ENCODE peak calls at places on chromosomes 5 and 9, in five cellular contexts. A is HepG2, U is IMR-90, W is A549, H is K562. R is an unnamed sample.

GRCh38 chr9:32550046-32550608 is 2.0 kb upstream of the SMIM27 start:
- DNase-seq in W (peak), U (peak), H (peak), A (no peak), R (peak)

GRCh38 chr9:137982132-137982666 is 104.6 kb downstream of the CACNA1B start:
- DNase-seq in A (no peak), H (no peak), U (no peak), W (no peak), R (no peak)

GRCh38 chr9:4224181-4224580 is 75.7 kb downstream of the GLIS3 start:
- DNase-seq in H (no peak), W (no peak), U (no peak), A (no peak), R (no peak)

GRCh38 chr5:115098041-115098702 is 71.5 kb downstream of the TRIM36 start:
- DNase-seq in H (peak), A (peak), U (peak), W (peak), R (peak)

GRCh38 chr5:93830893-93831292 is 89.5 kb upstream of the POU5F2 start:
- DNase-seq in U (no peak), W (no peak), H (no peak), A (no peak), R (no peak)

GRCh38 chr9:136947955-136948510 is 3.0 kb downstream of the C8G start:
- DNase-seq in H (peak), A (peak), W (peak), U (peak), R (no peak)

GRCh38 chr9:99416007-99416406 is 193.9 kb downstream of the SEC61B start:
- DNase-seq in H (no peak), A (no peak), W (no peak), U (peak), R (no peak)

GRCh38 chr9:113567361-113568080 is 104.0 kb downstream of the RGS3 start:
- DNase-seq in H (no peak), W (no peak), U (no peak), A (no peak), R (no peak)

GRCh38 chr9:5608298-5609254 is 20.3 kb upstream of the RIC1 start:
- DNase-seq in A (peak), W (no peak), H (peak), U (no peak), R (no peak)

GRCh38 chr5:175715627-175716522 is 58.0 kb downstream of the HRH2 start:
- DNase-seq in H (no peak), A (no peak), U (no peak), W (no peak), R (no peak)

DNA sequence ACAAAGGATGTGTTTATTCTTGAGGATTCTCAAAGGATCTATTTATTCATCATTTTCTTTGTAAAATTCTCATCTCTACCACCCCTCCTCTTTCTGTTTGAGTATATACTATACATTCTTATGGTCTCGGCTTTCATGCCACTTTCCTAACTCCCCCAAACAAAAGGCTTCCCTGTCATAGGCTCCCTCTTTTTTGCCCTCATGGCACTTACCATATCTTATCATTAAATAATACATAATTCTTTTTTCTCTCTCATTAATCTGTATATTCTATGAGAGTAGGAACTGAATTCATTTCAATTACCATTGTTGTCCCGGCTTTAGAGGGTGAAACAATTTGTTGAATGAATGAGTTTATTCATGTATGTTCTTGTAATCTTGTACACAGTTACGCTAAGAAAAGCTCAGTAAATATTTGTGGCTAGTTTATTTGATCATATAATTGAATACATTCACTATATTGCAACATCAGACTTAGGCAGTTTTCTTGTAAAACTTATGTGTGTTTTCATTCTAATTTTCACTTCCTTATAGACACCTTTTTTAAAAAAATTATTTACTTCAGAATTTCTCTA is 254.6 kb downstream of the EDIL3 start:
- DNase-seq in W (no peak), H (no peak), U (no peak), A (no peak), R (no peak)
- TF ChIP-seq BHLHE40 in W (no peak), H (no peak), U (no peak), A (no peak), R (no peak)

GRCh38 chr5:140345919-140346347 is 470 bp downstream of the HBEGF start:
- DNase-seq in H (no peak), U (peak), A (peak), W (peak), R (peak)

GRCh38 chr5:140347382-140347781 is 979 bp upstream of the HBEGF start:
- DNase-seq in A (no peak), U (no peak), H (no peak), W (no peak), R (no peak)

GRCh38 chr5:140342896-140343295 is 3.5 kb downstream of the HBEGF start:
- DNase-seq in U (no peak), A (no peak), W (no peak), H (no peak), R (no peak)

GRCh38 chr5:140346348-140347221 is at the start of gene HBEGF:
- DNase-seq in U (peak), A (peak), H (peak), W (peak), R (peak)

DNA sequence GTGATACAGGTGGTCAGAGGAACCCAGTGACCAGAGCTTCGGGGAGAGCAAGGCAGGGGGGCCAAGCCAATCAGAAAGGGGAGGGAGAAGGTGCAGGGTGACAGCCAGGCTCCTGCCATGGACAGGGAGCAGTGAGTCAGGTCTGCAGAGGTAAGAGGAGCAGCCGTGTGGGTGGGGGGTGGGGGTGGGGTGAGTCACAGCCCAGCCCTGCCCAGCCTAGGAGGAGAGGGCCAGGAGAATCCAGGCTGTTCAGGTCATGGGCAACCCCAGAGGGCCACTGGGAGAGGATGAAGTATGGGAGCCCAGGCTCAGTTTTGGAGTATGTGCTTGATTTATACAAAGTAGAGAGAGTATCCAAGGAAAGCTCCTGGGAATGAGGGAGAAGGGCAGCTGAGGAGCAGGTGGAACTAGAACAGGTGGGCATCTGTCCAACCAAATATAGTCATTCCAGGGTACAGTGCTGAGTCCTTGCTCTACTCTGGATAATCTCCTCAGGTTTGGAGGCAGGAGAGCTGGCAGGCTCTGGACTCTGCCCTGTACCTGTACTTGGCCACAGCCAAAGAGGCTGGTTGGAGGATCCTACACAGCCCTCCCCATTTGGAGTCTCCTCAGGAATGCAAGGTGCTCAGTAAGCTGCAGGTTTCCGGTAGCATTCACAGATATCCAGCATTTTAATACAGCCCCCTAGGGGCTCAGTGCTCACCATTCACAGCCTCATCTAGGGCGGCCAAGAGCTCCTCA is 1.6 kb downstream of the HBEGF start:
- DNase-seq in W (peak), H (peak), A (no peak), U (peak), R (no peak)
- TF ChIP-seq BHLHE40 in W (no peak), H (no peak), A (no peak), U (no peak), R (no peak)

GRCh38 chr9:94014845-94015244 is 59.7 kb upstream of the BARX1 start:
- DNase-seq in U (no peak), A (no peak), W (no peak), H (no peak), R (no peak)
- TF ChIP-seq BHLHE40 in U (no peak), A (no peak), W (no peak), H (no peak), R (no peak)

GRCh38 chr9:75169623-75170022 is 81.3 kb downstream of the OSTF1 start:
- DNase-seq in H (peak), W (no peak), A (no peak), U (no peak), R (no peak)

GRCh38 chr9:75167281-75167680 is 79.0 kb downstream of the OSTF1 start:
- DNase-seq in A (no peak), H (no peak), W (no peak), U (no peak), R (no peak)

GRCh38 chr9:75170898-75171360 is 82.6 kb downstream of the OSTF1 start:
- DNase-seq in W (no peak), U (peak), A (no peak), H (peak), R (no peak)

GRCh38 chr9:75164573-75164972 is 76.3 kb downstream of the OSTF1 start:
- DNase-seq in H (no peak), W (no peak), U (no peak), A (no peak), R (no peak)

GRCh38 chr9:75168270-75169185 is 80.2 kb downstream of the OSTF1 start:
- DNase-seq in A (no peak), W (no peak), U (no peak), H (no peak), R (no peak)
- TF ChIP-seq BHLHE40 in A (no peak), W (no peak), U (no peak), H (no peak), R (no peak)

GRCh38 chr5:146825033-146825432 is 53.5 kb downstream of the PPP2R2B start:
- DNase-seq in W (no peak), H (peak), U (peak), A (peak), R (peak)
- TF ChIP-seq BHLHE40 in W (no peak), H (no peak), U (no peak), A (no peak), R (no peak)

DNA sequence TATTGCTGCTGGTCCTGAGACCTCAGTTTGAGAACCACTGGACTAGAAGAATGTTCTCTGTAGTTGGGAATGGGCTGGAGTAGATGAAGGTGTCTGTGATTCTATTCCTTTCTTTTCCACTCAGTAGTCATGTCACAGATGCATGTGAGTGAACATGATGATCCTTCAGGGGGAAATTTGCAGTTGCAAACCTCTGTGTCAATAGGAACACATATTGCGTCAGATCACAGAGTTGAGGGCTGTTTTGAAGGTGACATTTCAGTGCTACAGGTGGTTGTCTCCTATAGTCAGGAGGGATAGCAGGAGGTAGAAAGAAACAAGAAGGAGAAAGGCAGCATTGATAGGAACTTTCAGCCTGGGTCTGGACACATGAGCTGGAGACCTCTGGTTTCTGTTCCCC is 239.3 kb downstream of the ARHGEF28 start:
- DNase-seq in U (no peak), A (no peak), W (no peak), H (no peak), R (no peak)
- TF ChIP-seq BHLHE40 in U (no peak), A (no peak), W (no peak), H (no peak), R (no peak)

DNA sequence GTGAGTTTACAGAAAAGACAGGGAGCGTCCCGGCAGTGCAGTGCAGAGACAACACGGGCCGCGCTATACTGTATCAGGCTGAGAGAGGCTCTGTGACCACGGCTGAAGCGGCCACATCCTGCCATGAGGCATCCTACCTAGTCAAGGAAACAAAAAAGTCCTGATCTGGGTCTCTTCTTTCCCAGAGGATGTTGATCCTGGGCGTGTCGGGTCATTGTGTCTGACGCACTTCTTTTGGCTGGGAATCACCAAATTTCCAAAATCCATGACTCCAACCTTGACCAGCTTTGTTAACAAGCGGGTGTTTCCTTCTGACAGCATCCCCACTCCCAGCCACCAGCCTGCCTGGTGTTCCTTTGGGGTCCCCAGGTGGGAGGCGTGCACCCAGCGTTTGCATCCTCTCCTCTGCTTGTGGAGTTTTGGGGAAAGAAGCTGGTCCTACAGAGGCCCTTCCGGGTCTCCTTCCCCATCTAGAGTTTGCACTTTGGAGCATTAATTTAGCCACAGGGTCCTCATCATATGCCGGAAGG is 91.4 kb upstream of the RAI14 start:
- DNase-seq in W (no peak), A (no peak), H (no peak), U (no peak), R (no peak)
- TF ChIP-seq BHLHE40 in W (no peak), A (no peak), H (no peak), U (no peak), R (no peak)

GRCh38 chr5:146463446-146463845 is 16.3 kb downstream of the TCERG1 start:
- DNase-seq in A (no peak), W (no peak), H (no peak), U (no peak), R (no peak)

GRCh38 chr5:146461319-146461718 is 14.2 kb downstream of the TCERG1 start:
- DNase-seq in A (no peak), H (no peak), W (no peak), U (peak), R (no peak)

GRCh38 chr5:146457431-146457830 is 10.3 kb downstream of the TCERG1 start:
- DNase-seq in A (no peak), H (no peak), W (no peak), U (no peak), R (no peak)

GRCh38 chr5:146458894-146459293 is 11.8 kb downstream of the TCERG1 start:
- DNase-seq in W (no peak), H (no peak), A (no peak), U (no peak), R (no peak)
- TF ChIP-seq BHLHE40 in W (no peak), H (no peak), A (no peak), U (no peak), R (no peak)

DNA sequence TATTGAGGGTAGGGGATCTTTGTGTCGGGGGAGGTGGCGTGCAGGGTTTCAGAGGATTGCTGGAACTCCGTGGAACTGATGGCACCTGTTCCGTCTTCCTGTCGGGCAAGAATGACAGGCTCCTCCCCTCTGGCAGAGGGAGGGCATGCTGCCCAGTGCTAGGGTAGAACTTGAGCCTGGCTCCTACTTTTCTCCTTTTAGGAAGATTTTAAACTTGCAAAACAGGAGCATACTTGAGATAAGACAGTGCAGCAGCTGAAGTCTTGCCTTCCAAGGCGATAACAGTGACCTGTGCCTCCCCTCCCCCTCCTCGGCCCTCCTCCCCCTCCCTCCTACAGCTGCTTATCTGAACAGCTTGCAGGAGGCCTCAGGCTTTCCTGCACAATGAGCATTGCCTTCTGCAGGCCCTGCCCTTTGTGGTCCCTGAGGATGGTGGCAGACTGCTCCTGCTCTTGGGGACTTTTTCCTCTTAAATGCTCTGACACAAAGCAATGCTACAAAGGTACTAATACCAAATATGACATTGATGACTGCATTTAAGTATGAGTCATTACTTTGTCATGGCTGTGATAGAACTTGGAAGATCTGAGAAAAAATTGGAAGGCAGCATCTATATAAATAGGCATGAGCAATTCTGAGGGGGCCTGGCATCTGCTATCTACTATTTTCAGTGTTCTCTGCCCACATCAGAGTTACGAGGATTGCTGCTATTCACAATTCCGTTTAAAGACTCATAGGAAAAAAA is 1.9 kb downstream of the GADD45G start:
- DNase-seq in U (peak), H (peak), W (no peak), A (no peak), R (no peak)
- TF ChIP-seq BHLHE40 in U (no peak), H (no peak), W (no peak), A (no peak), R (no peak)